ENCODE peak calls at places on chromosomes 3 and 15, in six cellular contexts. R is AML-193, Q is ovary, N is NCI-H187, H is left cardiac atrium, B is uterus. Z is an unnamed sample.

GRCh38 chr3:30768703-30769550 is 125.5 kb downstream of the GADL1 start:
- DNase-seq in R (peak; percentile 52), B (peak; percentile 69), H (peak; percentile 79), N (no peak), Q (peak; percentile 74), Z (peak; percentile 85)

GRCh38 chr15:59549339-59549807 is 62.2 kb upstream of the GCNT3 start:
- DNase-seq in R (no peak), B (no peak), Q (no peak), H (no peak), N (no peak), Z (no peak)

GRCh38 chr15:67024322-67024997 is 40.9 kb upstream of the SMAD3 start:
- DNase-seq in R (peak; percentile 97), H (peak; percentile 81), Q (peak; percentile 87), N (no peak), B (peak; percentile 86), Z (peak; percentile 55)

GRCh38 chr3:119322021-119322522 is 27.9 kb downstream of the ARHGAP31 start:
- DNase-seq in B (no peak), N (no peak), H (no peak), Q (no peak), R (no peak), Z (no peak)

GRCh38 chr15:22930782-22931484 is 49.2 kb downstream of the CYFIP1 start:
- DNase-seq in H (peak; percentile 60), N (no peak), R (no peak), B (no peak), Q (no peak), Z (peak; percentile 80)

GRCh38 chr3:79767953-79768282 is at the start of gene ROBO1:
- DNase-seq in H (no peak), N (no peak), R (no peak), Q (no peak), B (no peak), Z (no peak)

GRCh38 chr3:60045686-60046085 is 995.9 kb upstream of the CFAP20DC start:
- DNase-seq in H (no peak), N (no peak), R (no peak), B (no peak), Q (no peak), Z (no peak)

GRCh38 chr3:112789787-112790186 is 56.9 kb downstream of the CD200R1L start:
- DNase-seq in N (no peak), H (no peak), B (no peak), R (no peak), Q (no peak), Z (no peak)

GRCh38 chr3:197353001-197353866 is 54.8 kb upstream of the DLG1 start:
- DNase-seq in Q (no peak), N (no peak), H (no peak), R (no peak), B (no peak), Z (no peak)

GRCh38 chr3:12967751-12968209 is 105.4 kb downstream of the IQSEC1 start:
- DNase-seq in B (peak; percentile 94), H (peak; percentile 94), N (peak; percentile 45), Q (peak; percentile 92), R (peak; percentile 91), Z (peak; percentile 96)

GRCh38 chr3:11650391-11650790 is 6.7 kb upstream of the VGLL4 start:
- DNase-seq in B (no peak), N (no peak), H (no peak), R (no peak), Q (no peak), Z (no peak)

GRCh38 chr3:28792604-28793003 is 444.0 kb upstream of the AZI2 start:
- DNase-seq in N (no peak), H (no peak), B (no peak), R (no peak), Q (no peak), Z (no peak)

GRCh38 chr15:47663106-47663505 is 54.2 kb upstream of the SEMA6D start:
- DNase-seq in H (no peak), Q (no peak), N (no peak), B (no peak), R (no peak), Z (no peak)

Z was measured in left ventricle myocardium superior.